ENCODE peak calls at places on chromosomes 7 and 10, in nine cellular contexts. H is stomach, D is suprapubic skin, A is GM23338, U is H1, O is transverse colon, C is HCT116, Z is HepG2, P is upper lobe of left lung. S is an unnamed sample.

GRCh38 chr10:30555465-30555864 is 74.1 kb downstream of the LYZL2 start:
- DNase-seq in Z (no peak), O (no peak), D (no peak), P (no peak), A (no peak), C (no peak), U (no peak), H (no peak), S (no peak)

GRCh38 chr7:99386584-99387238 is 12.2 kb downstream of the ARPC1B start:
- DNase-seq in Z (peak; percentile 67), A (peak; percentile 64), U (no peak), P (no peak), H (no peak), C (no peak), D (no peak), O (no peak), S (no peak)

GRCh38 chr7:128835790-128836641 is 5.8 kb downstream of the FLNC start:
- DNase-seq in A (no peak), P (peak; percentile 46), H (no peak), O (no peak), D (peak; percentile 61), C (no peak), U (no peak), Z (no peak), S (no peak)

GRCh38 chr10:116007256-116007891 is 265.6 kb downstream of the GFRA1 start:
- DNase-seq in A (no peak), Z (no peak), U (no peak), P (no peak), H (no peak), O (no peak), C (no peak), D (no peak), S (no peak)

GRCh38 chr10:123429631-123430257 is 236.4 kb upstream of the GPR26 start:
- DNase-seq in D (no peak), P (no peak), O (no peak), C (no peak), Z (no peak), H (no peak), A (no peak), U (no peak), S (no peak)

GRCh38 chr7:142685877-142686508 is 63.3 kb upstream of the PRSS1 start:
- DNase-seq in H (no peak), D (no peak), A (no peak), U (no peak), O (no peak), C (no peak), P (no peak), Z (no peak), S (no peak)

GRCh38 chr7:7118822-7119221 is 63.5 kb upstream of the C1GALT1 start:
- DNase-seq in P (no peak), H (no peak), D (no peak), A (no peak), O (no peak), C (no peak), Z (peak; percentile 94), U (no peak), S (no peak)

GRCh38 chr10:86443936-86444335 is 77.3 kb upstream of the GRID1 start:
- DNase-seq in O (no peak), U (no peak), Z (no peak), D (no peak), C (no peak), A (no peak), H (no peak), P (no peak), S (no peak)

GRCh38 chr7:12990440-12990839 is 303.0 kb downstream of the ARL4A start:
- DNase-seq in A (no peak), Z (no peak), P (no peak), C (no peak), H (no peak), O (no peak), D (no peak), U (no peak), S (no peak)

GRCh38 chr10:123287594-123288247 is 133.5 kb downstream of the BUB3 start:
- DNase-seq in A (no peak), C (peak; percentile 77), H (no peak), U (peak; percentile 20), O (no peak), D (no peak), P (no peak), Z (no peak), S (peak; percentile 33)

GRCh38 chr10:129915526-129916378 is 48.3 kb downstream of the EBF3 start:
- DNase-seq in D (peak; percentile 29), A (no peak), P (peak; percentile 47), H (no peak), C (no peak), Z (no peak), O (no peak), U (no peak), S (no peak)

GRCh38 chr7:27519801-27520200 is 142.9 kb downstream of the HIBADH start:
- DNase-seq in O (no peak), U (no peak), C (no peak), D (no peak), P (no peak), H (no peak), Z (no peak), A (no peak), S (no peak)

GRCh38 chr7:27784399-27785053 is 44.6 kb downstream of the TAX1BP1 start:
- DNase-seq in O (no peak), Z (peak; percentile 81), P (no peak), U (no peak), A (peak; percentile 70), D (no peak), H (no peak), C (peak; percentile 76), S (peak; percentile 81)

GRCh38 chr7:90412458-90413184 is 9.4 kb downstream of the CLDN12 start:
- DNase-seq in A (peak; percentile 75), H (peak; percentile 55), U (peak; percentile 57), C (peak; percentile 15), P (no peak), O (peak; percentile 66), D (no peak), Z (peak; percentile 44), S (no peak)

GRCh38 chr7:22572937-22573336 is 72.9 kb upstream of the STEAP1B start:
- DNase-seq in Z (no peak), H (no peak), U (no peak), C (no peak), O (no peak), D (no peak), A (no peak), P (no peak), S (no peak)

GRCh38 chr10:6493521-6494451 is 86.3 kb downstream of the PRKCQ start:
- DNase-seq in A (no peak), P (no peak), D (no peak), H (no peak), O (no peak), U (no peak), Z (no peak), C (no peak), S (no peak)

GRCh38 chr10:13528138-13528874 is 508 bp downstream of the BEND7 start:
- DNase-seq in P (peak; percentile 87), C (no peak), D (no peak), Z (no peak), H (peak; percentile 36), O (peak; percentile 43), U (no peak), A (peak; percentile 49), S (no peak)

GRCh38 chr10:47024046-47024322 is 112.8 kb downstream of the PTPN20 start:
- DNase-seq in Z (no peak), H (no peak), A (no peak), O (no peak), U (peak; percentile 20), P (no peak), D (no peak), C (no peak), S (no peak)

DNA sequence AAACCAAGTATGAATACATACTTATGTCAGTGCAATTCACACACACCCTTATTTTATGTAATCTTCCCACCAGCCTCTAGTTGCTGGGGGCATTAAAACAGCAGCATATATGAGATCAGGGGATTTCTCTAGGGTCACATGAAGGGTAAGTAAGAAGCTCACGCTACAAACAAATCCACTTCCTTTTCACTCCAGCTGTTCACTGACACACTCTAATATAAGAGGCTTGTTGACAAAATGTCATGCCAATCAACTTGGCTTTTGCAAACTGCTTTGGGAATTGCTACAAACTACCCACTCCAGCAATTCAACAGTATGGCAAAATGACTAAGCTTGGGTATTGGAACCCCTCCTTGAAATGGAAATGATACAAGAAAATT is 10.3 kb downstream of the FAM3C start:
- DNase-seq in Z (no peak), P (no peak), D (no peak), C (no peak), U (no peak), O (no peak), A (no peak), H (no peak), S (no peak)
- TF ChIP-seq POLR2AphosphoS5 in Z (no peak), P (no peak), D (no peak), C (no peak), U (no peak), O (no peak), A (no peak), H (no peak), S (no peak)

GRCh38 chr10:63214586-63214985 is 81.5 kb downstream of the NRBF2 start:
- DNase-seq in A (no peak), H (no peak), C (no peak), P (no peak), O (no peak), U (no peak), D (no peak), Z (no peak), S (no peak)
- TF ChIP-seq CTCF in A (no peak), H (no peak), C (no peak), P (no peak), O (no peak), U (no peak), D (no peak), Z (no peak), S (no peak)

GRCh38 chr10:113958631-113959382 is 84.9 kb upstream of the ADRB1 start:
- DNase-seq in H (peak; percentile 46), U (no peak), A (no peak), D (no peak), P (peak; percentile 10), O (peak; percentile 70), Z (peak; percentile 88), C (peak; percentile 82), S (no peak)

GRCh38 chr10:113960617-113961260 is 82.9 kb upstream of the ADRB1 start:
- DNase-seq in O (peak; percentile 83), Z (peak; percentile 54), D (no peak), H (peak; percentile 61), A (peak; percentile 20), C (no peak), P (no peak), U (no peak), S (no peak)

GRCh38 chr10:113965077-113965476 is 78.6 kb upstream of the ADRB1 start:
- DNase-seq in U (no peak), C (no peak), P (no peak), A (no peak), D (no peak), H (no peak), Z (no peak), O (no peak), S (no peak)

GRCh38 chr10:113959383-113959760 is 84.3 kb upstream of the ADRB1 start:
- DNase-seq in P (no peak), O (peak; percentile 84), D (no peak), U (no peak), A (no peak), H (peak; percentile 73), C (no peak), Z (no peak), S (no peak)

GRCh38 chr10:113961261-113961938 is 82.3 kb upstream of the ADRB1 start:
- DNase-seq in H (no peak), C (no peak), D (no peak), A (no peak), P (no peak), O (peak; percentile 44), U (no peak), Z (no peak), S (no peak)
- H3K4me1 ChIP-seq in H (peaks cover 61% of the 10 kb centered on the region), C (peaks cover 30% of the 10 kb centered on the region), D (peaks cover 24% of the 10 kb centered on the region), A (no peaks in the 10 kb centered on the region), P (no peaks in the 10 kb centered on the region), O (peaks cover 24% of the 10 kb centered on the region), U (no peaks in the 10 kb centered on the region), Z (peaks cover 59% of the 10 kb centered on the region), S (peaks cover 11% of the 10 kb centered on the region)

GRCh38 chr10:127736915-127737562 is at the start of gene FOXI2:
- DNase-seq in D (no peak), O (no peak), U (no peak), H (no peak), P (peak; percentile 84), C (no peak), Z (no peak), A (peak; percentile 90), S (no peak)
- TF ChIP-seq POLR2AphosphoS5 in D (no peak), O (no peak), U (no peak), H (no peak), P (no peak), C (no peak), Z (no peak), A (peak; percentile 59), S (no peak)